ENCODE peak calls at places on chromosomes 7 and 10, in nine cellular contexts. V is fibroblast of the aortic adventitia; T is stimulated activated CD8-positive, alpha-beta memory T cell treated with anti-CD3 and anti-CD28 coated beads, Interleukin-15, amount 100 ng/mL, for 24 hours; X is ACHN; N is NCI-H1694; Q is sigmoid colon; A is activated CD4-positive, CD25-positive, alpha-beta regulatory T cell; K is stimulated activated CD4-positive, alpha-beta T cell treated with anti-CD3 and anti-CD28 coated beads, Interleukin-1b, Interleukin-23, amount 100 ng/mL, for 4 hours; S is stimulated activated naive CD8-positive, alpha-beta T cell treated with anti-CD3 and anti-CD28 coated beads, Interleukin-15, Interleukin-2, amounts not matched to agents 100 U/mL and 50 U/mL, for 24 hours. H is an unnamed sample.
A peak's percentile ranks its signal among the peaks of the same experiment; 100 is the strongest.

GRCh38 chr10:117790177-117790576 is 247.6 kb downstream of the EMX2 start:
- DNase-seq in Q (no peak), X (no peak), S (no peak), T (no peak), A (no peak), N (no peak), K (no peak), V (no peak), H (no peak)

GRCh38 chr7:94375167-94375566 is 19.5 kb upstream of the COL1A2 start:
- DNase-seq in S (no peak), T (no peak), V (peak; percentile 99), X (no peak), K (no peak), Q (peak; percentile 94), N (no peak), A (no peak), H (peak; percentile 35)

GRCh38 chr10:12531305-12531738 is 182.0 kb downstream of the CAMK1D start:
- DNase-seq in Q (peak; percentile 76), S (no peak), A (no peak), V (no peak), T (no peak), X (no peak), N (no peak), K (no peak), H (no peak)

GRCh38 chr10:128463991-128464755 is 337.9 kb upstream of the MKI67 start:
- DNase-seq in A (peak; percentile 17), S (no peak), V (peak; percentile 14), T (peak; percentile 11), N (no peak), K (no peak), Q (peak; percentile 77), X (peak; percentile 9), H (no peak)

GRCh38 chr10:43372751-43373445 is 1.5 kb downstream of the FXYD4 start:
- DNase-seq in A (no peak), X (no peak), T (no peak), Q (peak; percentile 30), K (no peak), S (no peak), N (no peak), V (no peak), H (no peak)

GRCh38 chr10:6796231-6796630 is 216.2 kb upstream of the PRKCQ start:
- DNase-seq in V (no peak), A (no peak), T (no peak), X (no peak), Q (no peak), K (no peak), S (no peak), N (no peak), H (no peak)

GRCh38 chr7:147412109-147412508 is 1178.5 kb upstream of the C7orf33 start:
- DNase-seq in X (no peak), S (no peak), K (no peak), V (no peak), Q (no peak), A (no peak), T (no peak), N (no peak), H (no peak)

GRCh38 chr10:89283988-89284475 is 17.8 kb upstream of the IFIT2 start:
- DNase-seq in V (peak; percentile 96), Q (peak; percentile 92), T (no peak), N (no peak), K (no peak), S (no peak), X (peak; percentile 92), A (no peak), H (no peak)

GRCh38 chr7:151347200-151347599 is 5.6 kb downstream of the NUB1 start:
- DNase-seq in T (no peak), N (no peak), X (no peak), S (no peak), Q (no peak), K (no peak), A (no peak), V (no peak), H (no peak)

GRCh38 chr7:4461511-4461910 is 220.6 kb upstream of the FOXK1 start:
- DNase-seq in S (no peak), V (no peak), X (no peak), N (no peak), T (no peak), Q (no peak), K (no peak), A (no peak), H (no peak)

GRCh38 chr10:67306588-67307205 is 380.9 kb downstream of the LRRTM3 start:
- DNase-seq in V (no peak), S (no peak), X (peak; percentile 51), N (no peak), Q (no peak), K (no peak), T (no peak), A (no peak), H (peak; percentile 8)

GRCh38 chr7:106418526-106418925 is 133.7 kb upstream of the NAMPT start:
- DNase-seq in V (peak; percentile 36), Q (no peak), X (no peak), S (no peak), K (no peak), T (no peak), A (no peak), N (no peak), H (no peak)

GRCh38 chr10:118408145-118408544 is 66.0 kb upstream of the FAM204A start:
- DNase-seq in S (no peak), A (no peak), Q (no peak), X (no peak), V (no peak), K (no peak), N (peak; percentile 1), T (no peak), H (no peak)

GRCh38 chr7:138875794-138876193 is 77.8 kb upstream of the ATP6V0A4 start:
- DNase-seq in N (no peak), A (peak; percentile 26), Q (no peak), X (peak; percentile 65), S (peak; percentile 55), T (peak; percentile 10), K (no peak), V (peak; percentile 83), H (peak; percentile 42)

GRCh38 chr10:70528726-70529362 is 50.3 kb downstream of the PALD1 start:
- DNase-seq in Q (no peak), K (no peak), T (no peak), V (peak; percentile 58), X (peak; percentile 57), S (no peak), A (no peak), N (no peak), H (peak; percentile 90)

GRCh38 chr10:102412293-102412692 is 6.3 kb downstream of the PSD start:
- DNase-seq in V (no peak), X (no peak), T (no peak), K (no peak), N (no peak), A (no peak), Q (no peak), S (no peak), H (no peak)

GRCh38 chr7:151238924-151239836 is 6.9 kb downstream of the CHPF2 start:
- DNase-seq in S (no peak), V (no peak), T (no peak), X (no peak), K (no peak), A (no peak), Q (peak; percentile 58), N (no peak), H (no peak)

GRCh38 chr10:86027346-86027745 is 339.2 kb downstream of the GRID1 start:
- DNase-seq in Q (no peak), S (no peak), K (no peak), N (no peak), V (no peak), T (no peak), A (no peak), X (no peak), H (no peak)

GRCh38 chr10:97685395-97685958 is 1.6 kb downstream of the AVPI1 start:
- DNase-seq in S (no peak), K (no peak), X (peak; percentile 44), N (no peak), T (no peak), A (no peak), V (peak; percentile 64), Q (peak; percentile 73), H (no peak)

GRCh38 chr10:91617073-91617580 is 15.7 kb downstream of the PPP1R3C start:
- DNase-seq in S (no peak), A (no peak), X (no peak), V (peak; percentile 89), T (no peak), Q (no peak), N (no peak), K (no peak), H (peak; percentile 19)

GRCh38 chr10:27819781-27820531 is 74.3 kb upstream of the MKX start:
- DNase-seq in T (no peak), S (no peak), K (no peak), V (peak; percentile 31), A (no peak), N (no peak), X (peak; percentile 12), Q (peak; percentile 64), H (peak; percentile 44)

GRCh38 chr10:133117688-133118071 is 30.0 kb downstream of the ADGRA1 start:
- DNase-seq in K (no peak), N (no peak), T (no peak), S (no peak), V (no peak), A (no peak), Q (no peak), X (no peak), H (no peak)

GRCh38 chr10:52172581-52172980 is 141.5 kb upstream of the DKK1 start:
- DNase-seq in T (no peak), A (no peak), K (no peak), N (no peak), Q (no peak), S (no peak), V (peak; percentile 5), X (no peak), H (no peak)

GRCh38 chr7:20191044-20191867 is 25.9 kb downstream of the MACC1 start:
- DNase-seq in V (no peak), A (no peak), S (no peak), K (no peak), Q (no peak), T (no peak), X (no peak), N (no peak), H (no peak)

GRCh38 chr10:101749033-101749432 is 26.9 kb downstream of the FGF8 start:
- DNase-seq in T (no peak), X (peak; percentile 11), K (no peak), N (no peak), Q (no peak), S (no peak), V (no peak), A (no peak), H (no peak)

GRCh38 chr10:4725917-4726606 is 99.9 kb upstream of the AKR1E2 start:
- DNase-seq in N (no peak), S (no peak), X (peak; percentile 83), K (no peak), T (no peak), Q (no peak), V (peak; percentile 81), A (no peak), H (no peak)

GRCh38 chr10:132272061-132272766 is 35.5 kb downstream of the STK32C start:
- DNase-seq in V (peak; percentile 65), S (no peak), X (no peak), Q (peak; percentile 81), A (no peak), K (no peak), T (no peak), N (no peak), H (no peak)

GRCh38 chr7:88226201-88226600 is 6.4 kb upstream of the SRI start:
- DNase-seq in S (no peak), Q (no peak), A (no peak), N (no peak), T (no peak), V (no peak), X (no peak), K (no peak), H (no peak)

GRCh38 chr10:48623607-48624132 is 18.8 kb upstream of the ARHGAP22 start:
- DNase-seq in X (peak; percentile 83), A (no peak), T (no peak), S (no peak), K (no peak), N (no peak), Q (no peak), V (no peak), H (no peak)

GRCh38 chr7:79458796-79459195 is 5.3 kb upstream of the MAGI2 start:
- DNase-seq in T (no peak), N (no peak), K (no peak), A (no peak), Q (no peak), S (no peak), X (no peak), V (peak; percentile 45), H (no peak)

GRCh38 chr7:10908600-10908999 is 65.1 kb upstream of the PHF14 start:
- DNase-seq in V (no peak), X (no peak), S (no peak), T (no peak), K (no peak), Q (no peak), N (no peak), A (no peak), H (no peak)

H was measured in H54.